ENCODE peak calls at places on chromosomes 4 and X, in ten cellular contexts. One of them, this sample, is unnamed.
A peak's percentile ranks its signal among the peaks of the same experiment; 100 is the strongest.

GRCh38 chr4:163680390-163681098 is 186.1 kb downstream of the TMA16 start:
- DNase-seq in transverse colon: no peak
- DNase-seq in cardiac muscle cell: no peak
- DNase-seq in uterus: no peak
- DNase-seq in GM23338: no peak
- DNase-seq in pancreas: no peak
- DNase-seq in left lung: no peak
- DNase-seq in testis: no peak
- DNase-seq in tibial nerve: no peak
- DNase-seq in BJ: no peak
- DNase-seq in this sample: no peak

GRCh38 chrX:137195991-137196390 is 162.2 kb upstream of the GPR101 start:
- DNase-seq in pancreas: no peak
- DNase-seq in uterus: no peak
- DNase-seq in BJ: no peak
- DNase-seq in GM23338: no peak
- DNase-seq in transverse colon: no peak
- DNase-seq in tibial nerve: no peak
- DNase-seq in testis: no peak
- DNase-seq in left lung: no peak
- DNase-seq in cardiac muscle cell: peak; percentile 0
- DNase-seq in this sample: no peak

GRCh38 chr4:13530823-13531608 is 13.3 kb downstream of the NKX3-2 start:
- DNase-seq in BJ: no peak
- DNase-seq in tibial nerve: no peak
- DNase-seq in uterus: no peak
- DNase-seq in GM23338: peak; percentile 92
- DNase-seq in cardiac muscle cell: no peak
- DNase-seq in testis: no peak
- DNase-seq in transverse colon: no peak
- DNase-seq in pancreas: no peak
- DNase-seq in left lung: peak; percentile 59
- DNase-seq in this sample: no peak

GRCh38 chr4:7063362-7063761 is 4.5 kb downstream of the GRPEL1 start:
- DNase-seq in uterus: peak; percentile 2
- DNase-seq in left lung: no peak
- DNase-seq in cardiac muscle cell: no peak
- DNase-seq in BJ: no peak
- DNase-seq in GM23338: no peak
- DNase-seq in testis: no peak
- DNase-seq in pancreas: no peak
- DNase-seq in transverse colon: no peak
- DNase-seq in tibial nerve: no peak
- DNase-seq in this sample: no peak

GRCh38 chrX:34778961-34779360 is 121.9 kb upstream of the TMEM47 start:
- DNase-seq in GM23338: no peak
- DNase-seq in testis: no peak
- DNase-seq in uterus: no peak
- DNase-seq in pancreas: no peak
- DNase-seq in BJ: peak; percentile 46
- DNase-seq in left lung: no peak
- DNase-seq in cardiac muscle cell: peak; percentile 4
- DNase-seq in tibial nerve: no peak
- DNase-seq in transverse colon: no peak
- DNase-seq in this sample: no peak

GRCh38 chr4:91070736-91071135 is 943.5 kb downstream of the CCSER1 start:
- DNase-seq in uterus: no peak
- DNase-seq in testis: no peak
- DNase-seq in tibial nerve: no peak
- DNase-seq in GM23338: no peak
- DNase-seq in transverse colon: no peak
- DNase-seq in pancreas: no peak
- DNase-seq in cardiac muscle cell: no peak
- DNase-seq in left lung: no peak
- DNase-seq in BJ: no peak
- DNase-seq in this sample: no peak

GRCh38 chr4:112431158-112431557 is 84.8 kb downstream of the NEUROG2 start:
- DNase-seq in uterus: no peak
- DNase-seq in transverse colon: no peak
- DNase-seq in testis: no peak
- DNase-seq in pancreas: no peak
- DNase-seq in left lung: no peak
- DNase-seq in BJ: no peak
- DNase-seq in tibial nerve: no peak
- DNase-seq in GM23338: no peak
- DNase-seq in cardiac muscle cell: peak; percentile 35
- DNase-seq in this sample: no peak

GRCh38 chr4:173413043-173413442 is 14.1 kb upstream of the SCRG1 start:
- DNase-seq in BJ: no peak
- DNase-seq in transverse colon: peak; percentile 25
- DNase-seq in tibial nerve: no peak
- DNase-seq in pancreas: no peak
- DNase-seq in testis: no peak
- DNase-seq in uterus: no peak
- DNase-seq in left lung: no peak
- DNase-seq in cardiac muscle cell: peak; percentile 92
- DNase-seq in GM23338: no peak
- DNase-seq in this sample: no peak

GRCh38 chr4:83247415-83248357 is 36.9 kb downstream of the COQ2 start:
- DNase-seq in testis: no peak
- DNase-seq in left lung: no peak
- DNase-seq in uterus: no peak
- DNase-seq in tibial nerve: no peak
- DNase-seq in cardiac muscle cell: no peak
- DNase-seq in pancreas: no peak
- DNase-seq in GM23338: no peak
- DNase-seq in BJ: no peak
- DNase-seq in transverse colon: no peak
- DNase-seq in this sample: no peak

GRCh38 chrX:25941087-25941486 is 197.1 kb upstream of the MAGEB18 start:
- DNase-seq in tibial nerve: no peak
- DNase-seq in cardiac muscle cell: no peak
- DNase-seq in testis: no peak
- DNase-seq in pancreas: no peak
- DNase-seq in uterus: no peak
- DNase-seq in transverse colon: no peak
- DNase-seq in BJ: no peak
- DNase-seq in GM23338: no peak
- DNase-seq in left lung: no peak
- DNase-seq in this sample: no peak

GRCh38 chr4:61243962-61244361 is 43.8 kb downstream of the ADGRL3 start:
- DNase-seq in cardiac muscle cell: no peak
- DNase-seq in tibial nerve: no peak
- DNase-seq in left lung: no peak
- DNase-seq in BJ: no peak
- DNase-seq in pancreas: no peak
- DNase-seq in uterus: no peak
- DNase-seq in GM23338: no peak
- DNase-seq in transverse colon: no peak
- DNase-seq in testis: no peak
- DNase-seq in this sample: no peak

GRCh38 chr4:106986486-106986885 is 49.6 kb downstream of the DKK2 start:
- DNase-seq in GM23338: no peak
- DNase-seq in uterus: no peak
- DNase-seq in testis: no peak
- DNase-seq in left lung: no peak
- DNase-seq in transverse colon: no peak
- DNase-seq in BJ: peak; percentile 11
- DNase-seq in pancreas: no peak
- DNase-seq in cardiac muscle cell: no peak
- DNase-seq in tibial nerve: no peak
- DNase-seq in this sample: no peak

GRCh38 chrX:104156630-104157529 is at the start of gene SLC25A53:
- DNase-seq in testis: peak; percentile 80
- DNase-seq in uterus: peak; percentile 68
- DNase-seq in cardiac muscle cell: peak; percentile 83
- DNase-seq in left lung: peak; percentile 86
- DNase-seq in pancreas: peak; percentile 70
- DNase-seq in transverse colon: peak; percentile 80
- DNase-seq in tibial nerve: peak; percentile 42
- DNase-seq in BJ: no peak
- DNase-seq in GM23338: peak; percentile 86
- DNase-seq in this sample: peak; percentile 79

GRCh38 chr4:6183740-6184139 is 16.6 kb downstream of the JAKMIP1 start:
- DNase-seq in left lung: no peak
- DNase-seq in GM23338: no peak
- DNase-seq in uterus: no peak
- DNase-seq in BJ: no peak
- DNase-seq in cardiac muscle cell: no peak
- DNase-seq in transverse colon: no peak
- DNase-seq in pancreas: no peak
- DNase-seq in tibial nerve: no peak
- DNase-seq in testis: no peak
- DNase-seq in this sample: no peak

GRCh38 chr4:14568356-14568755 is 433.9 kb upstream of the CPEB2 start:
- DNase-seq in GM23338: no peak
- DNase-seq in BJ: no peak
- DNase-seq in pancreas: no peak
- DNase-seq in tibial nerve: no peak
- DNase-seq in uterus: no peak
- DNase-seq in cardiac muscle cell: peak; percentile 6
- DNase-seq in testis: no peak
- DNase-seq in transverse colon: no peak
- DNase-seq in left lung: no peak
- DNase-seq in this sample: no peak

GRCh38 chr4:1003271-1004070 is 8.0 kb upstream of the FGFRL1 start:
- DNase-seq in GM23338: peak; percentile 64
- DNase-seq in tibial nerve: no peak
- DNase-seq in BJ: no peak
- DNase-seq in pancreas: no peak
- DNase-seq in uterus: no peak
- DNase-seq in transverse colon: no peak
- DNase-seq in left lung: no peak
- DNase-seq in cardiac muscle cell: no peak
- DNase-seq in testis: no peak
- DNase-seq in this sample: no peak
- H3K27me3 ChIP-seq in GM23338: peaks cover 96% of the 10 kb centered on the region
- H3K27me3 ChIP-seq in tibial nerve: peaks cover 78% of the 10 kb centered on the region
- H3K27me3 ChIP-seq in BJ: peaks cover 25% of the 10 kb centered on the region
- H3K27me3 ChIP-seq in pancreas: no peaks in the 10 kb centered on the region
- H3K27me3 ChIP-seq in uterus: peaks cover 23% of the 10 kb centered on the region
- H3K27me3 ChIP-seq in transverse colon: peaks cover 93% of the 10 kb centered on the region
- H3K27me3 ChIP-seq in left lung: peaks cover 66% of the 10 kb centered on the region
- H3K27me3 ChIP-seq in cardiac muscle cell: peaks cover 98% of the 10 kb centered on the region
- H3K27me3 ChIP-seq in testis: no peaks in the 10 kb centered on the region
- H3K27me3 ChIP-seq in this sample: peaks cover 84% of the 10 kb centered on the region

DNA sequence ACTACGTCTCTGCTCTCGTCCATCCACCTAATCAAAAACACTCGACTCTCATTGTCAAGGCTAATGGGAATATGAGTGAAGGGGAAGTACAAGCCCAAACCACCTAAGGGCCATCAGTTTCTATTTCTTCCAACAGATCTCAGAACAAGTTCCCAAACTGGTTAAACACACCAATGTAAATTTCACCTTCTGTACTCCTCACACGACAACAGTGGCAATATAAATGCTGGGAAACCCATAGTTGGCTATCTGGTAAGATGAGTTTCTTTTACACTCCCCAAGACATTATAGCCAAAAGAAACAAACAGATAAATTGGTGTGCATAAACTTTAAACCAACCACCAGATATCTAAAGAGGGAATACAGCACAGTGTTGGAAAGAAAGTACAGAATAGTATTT is 21.9 kb downstream of the ACSL1 start:
- DNase-seq in BJ: no peak
- DNase-seq in uterus: no peak
- DNase-seq in left lung: no peak
- DNase-seq in pancreas: no peak
- DNase-seq in cardiac muscle cell: no peak
- DNase-seq in testis: no peak
- DNase-seq in transverse colon: no peak
- DNase-seq in tibial nerve: no peak
- DNase-seq in GM23338: no peak
- DNase-seq in this sample: no peak
- H3K4me3 ChIP-seq in BJ: no peak overlapping the region
- H3K4me3 ChIP-seq in uterus: no peak overlapping the region
- H3K4me3 ChIP-seq in left lung: peak overlapping the region; percentile 8
- H3K4me3 ChIP-seq in pancreas: no peak overlapping the region
- H3K4me3 ChIP-seq in cardiac muscle cell: no peak overlapping the region
- H3K4me3 ChIP-seq in testis: no peak overlapping the region
- H3K4me3 ChIP-seq in transverse colon: no peak overlapping the region
- H3K4me3 ChIP-seq in tibial nerve: no peak overlapping the region
- H3K4me3 ChIP-seq in GM23338: no peak overlapping the region
- H3K4me3 ChIP-seq in this sample: no peak overlapping the region

DNA sequence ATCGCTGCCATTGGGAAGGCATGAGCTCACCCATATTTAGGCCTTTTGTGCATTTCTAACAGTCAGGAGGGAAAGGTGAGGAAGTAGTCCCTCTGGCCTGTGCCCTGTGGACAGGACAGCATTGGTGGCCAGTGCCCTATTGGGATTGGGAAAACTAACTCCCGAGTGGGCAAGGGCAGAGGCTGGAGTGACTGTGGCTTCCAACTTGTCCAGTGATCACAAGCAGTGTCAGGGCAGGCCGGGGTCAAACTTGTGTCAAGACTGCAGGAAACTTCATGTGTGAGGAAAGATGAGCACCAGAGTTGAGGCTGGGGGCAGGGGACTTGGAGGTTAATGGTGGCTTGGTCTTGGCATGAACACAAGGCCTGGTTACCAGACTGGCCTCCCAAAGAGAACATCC is 286.2 kb upstream of the FAM47C start:
- DNase-seq in cardiac muscle cell: no peak
- DNase-seq in BJ: no peak
- DNase-seq in pancreas: no peak
- DNase-seq in tibial nerve: no peak
- DNase-seq in left lung: no peak
- DNase-seq in GM23338: no peak
- DNase-seq in testis: no peak
- DNase-seq in uterus: no peak
- DNase-seq in transverse colon: no peak
- DNase-seq in this sample: no peak
- H3K27me3 ChIP-seq in cardiac muscle cell: no peaks in the 10 kb centered on the region
- H3K27me3 ChIP-seq in BJ: no peaks in the 10 kb centered on the region
- H3K27me3 ChIP-seq in pancreas: no peaks in the 10 kb centered on the region
- H3K27me3 ChIP-seq in tibial nerve: no peaks in the 10 kb centered on the region
- H3K27me3 ChIP-seq in left lung: no peaks in the 10 kb centered on the region
- H3K27me3 ChIP-seq in GM23338: no peaks in the 10 kb centered on the region
- H3K27me3 ChIP-seq in testis: no peaks in the 10 kb centered on the region
- H3K27me3 ChIP-seq in uterus: no peaks in the 10 kb centered on the region
- H3K27me3 ChIP-seq in transverse colon: no peaks in the 10 kb centered on the region
- H3K27me3 ChIP-seq in this sample: no peaks in the 10 kb centered on the region

DNA sequence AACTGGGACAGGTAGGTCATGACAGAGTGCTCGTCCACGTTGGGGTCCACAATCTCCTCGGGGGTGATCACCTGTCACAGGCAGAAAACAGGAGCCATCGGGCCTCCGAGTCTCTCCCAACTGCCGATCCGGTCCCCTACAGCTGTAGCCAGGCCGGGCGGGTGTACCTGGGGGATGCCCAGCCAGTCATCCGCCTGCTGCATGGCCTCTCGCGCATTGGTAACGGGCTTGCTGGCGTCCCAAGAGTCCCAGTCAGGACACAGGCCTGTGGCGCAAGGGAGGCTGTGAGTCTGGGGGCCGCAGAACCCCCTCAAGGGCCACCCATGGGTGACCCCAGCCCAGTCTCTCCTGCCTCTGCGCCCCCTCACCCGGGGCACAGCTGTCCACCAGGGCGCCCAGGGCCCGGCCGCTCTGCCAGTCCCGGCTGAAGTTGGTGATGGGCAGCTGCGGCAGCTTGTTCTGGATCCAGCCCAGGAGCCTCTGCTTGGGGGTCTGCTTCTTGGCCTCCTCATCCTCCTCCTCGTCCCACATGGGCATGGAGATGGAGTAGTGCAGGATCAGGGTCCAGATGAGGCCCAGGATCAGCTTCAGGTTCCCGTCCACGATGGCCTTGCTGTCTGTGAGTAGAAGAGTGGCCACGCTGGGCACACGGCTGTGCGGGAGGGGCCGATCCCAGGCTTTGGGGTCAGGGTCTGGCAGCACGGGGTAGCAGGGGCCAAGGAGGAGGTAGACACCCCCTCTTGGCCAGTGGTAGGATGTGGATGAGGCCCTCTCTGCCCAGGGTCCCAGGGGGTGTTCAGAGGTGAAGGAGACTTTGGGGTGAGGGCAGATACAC is 6.7 kb downstream of the FLNA start:
- DNase-seq in cardiac muscle cell: no peak
- DNase-seq in BJ: no peak
- DNase-seq in left lung: no peak
- DNase-seq in tibial nerve: no peak
- DNase-seq in uterus: no peak
- DNase-seq in testis: no peak
- DNase-seq in transverse colon: no peak
- DNase-seq in pancreas: no peak
- DNase-seq in GM23338: no peak
- DNase-seq in this sample: no peak
- H3K4me3 ChIP-seq in cardiac muscle cell: no peak overlapping the region
- H3K4me3 ChIP-seq in BJ: peak overlapping the region; percentile 89
- H3K4me3 ChIP-seq in left lung: peak overlapping the region; percentile 36
- H3K4me3 ChIP-seq in tibial nerve: no peak overlapping the region
- H3K4me3 ChIP-seq in uterus: no peak overlapping the region
- H3K4me3 ChIP-seq in testis: no peak overlapping the region
- H3K4me3 ChIP-seq in transverse colon: peak overlapping the region; percentile 63
- H3K4me3 ChIP-seq in pancreas: no peak overlapping the region
- H3K4me3 ChIP-seq in GM23338: no peak overlapping the region
- H3K4me3 ChIP-seq in this sample: no peak overlapping the region

This sample was measured in BE2C.